ENCODE peak calls at places on chromosomes 2 and 18, in seven cellular contexts. M is Peyer's patch, C is spleen, B is GM12878, G is hepatocyte, V is tibial nerve, X is thoracic aorta. D is an unnamed sample. For H3K4me1, H3K9me3 and H3K36me3, the result is how much of the 10 kb centered on the place peaks cover.

GRCh38 chr18:2515908-2516625 is 55.2 kb downstream of the METTL4 start:
- DNase-seq in M (no peak), C (no peak), B (no peak), G (peak), V (no peak), X (peak), D (no peak)

GRCh38 chr2:64141711-64142405 is 2.4 kb downstream of the PELI1 start:
- DNase-seq in M (no peak), C (no peak), B (no peak), G (no peak), V (no peak), X (no peak), D (no peak)

GRCh38 chr2:58010599-58010998 is 36.0 kb upstream of the VRK2 start:
- DNase-seq in M (no peak), C (no peak), B (no peak), G (peak), V (no peak), X (no peak), D (no peak)

GRCh38 chr2:108316881-108317258 is 28.2 kb downstream of the SULT1C2 start:
- DNase-seq in M (no peak), C (no peak), B (no peak), G (no peak), V (no peak), X (no peak), D (no peak)

GRCh38 chr2:231688616-231689508 is 19.5 kb upstream of the PTMA start:
- DNase-seq in M (no peak), C (peak), B (no peak), G (no peak), V (no peak), X (no peak), D (peak)

GRCh38 chr2:147939313-147939712 is 81.2 kb downstream of the ORC4 start:
- DNase-seq in M (no peak), C (no peak), B (no peak), G (no peak), V (no peak), X (no peak), D (no peak)

GRCh38 chr2:222289280-222290250 is 9.2 kb downstream of the PAX3 start:
- DNase-seq in M (no peak), C (no peak), B (no peak), G (no peak), V (no peak), X (no peak), D (no peak)

GRCh38 chr2:233535276-233535675 is 31.3 kb downstream of the USP40 start:
- DNase-seq in M (no peak), C (no peak), B (no peak), G (no peak), V (no peak), X (no peak), D (no peak)

GRCh38 chr2:104658840-104659591 is 194.9 kb upstream of the POU3F3 start:
- DNase-seq in M (no peak), C (no peak), B (no peak), G (no peak), V (no peak), X (no peak), D (no peak)

GRCh38 chr2:65130440-65131175 is 702 bp upstream of the RAB1A start:
- DNase-seq in M (no peak), C (no peak), B (peak), G (no peak), V (peak), X (peak), D (no peak)

GRCh38 chr2:72900191-72900825 is 13.1 kb downstream of the SPR start:
- DNase-seq in M (no peak), C (no peak), B (no peak), G (no peak), V (no peak), X (no peak), D (no peak)

GRCh38 chr2:72278046-72278445 is 130.4 kb upstream of the CYP26B1 start:
- DNase-seq in M (no peak), C (no peak), B (no peak), G (peak), V (no peak), X (no peak), D (no peak)

GRCh38 chr2:71283131-71283530 is 48.5 kb upstream of the ZNF638 start:
- DNase-seq in M (no peak), C (no peak), B (no peak), G (no peak), V (no peak), X (no peak), D (no peak)

GRCh38 chr2:56260415-56260814 is 76.6 kb downstream of the CCDC85A start:
- DNase-seq in M (no peak), C (no peak), B (no peak), G (no peak), V (no peak), X (no peak), D (no peak)

GRCh38 chr2:224359569-224359968 is 42.3 kb downstream of the FAM124B start:
- DNase-seq in M (no peak), C (no peak), B (no peak), G (no peak), V (no peak), X (no peak), D (no peak)

GRCh38 chr18:12233378-12233777 is 20.8 kb upstream of the CIDEA start:
- DNase-seq in M (no peak), C (no peak), B (no peak), G (peak), V (no peak), X (no peak), D (no peak)

GRCh38 chr2:161238559-161239415 is 69.4 kb upstream of the PSMD14 start:
- DNase-seq in M (peak), C (peak), B (no peak), G (peak), V (no peak), X (no peak), D (peak)

GRCh38 chr2:134762508-134762907 is 43.7 kb upstream of the TMEM163 start:
- DNase-seq in M (no peak), C (no peak), B (no peak), G (no peak), V (no peak), X (no peak), D (no peak)

GRCh38 chr2:121104721-121105141 is 180.3 kb downstream of the TFCP2L1 start:
- DNase-seq in M (no peak), C (peak), B (no peak), G (peak), V (no peak), X (no peak), D (no peak)

GRCh38 chr2:143058795-143059194 is 70.4 kb upstream of the ARHGAP15 start:
- DNase-seq in M (no peak), C (no peak), B (no peak), G (no peak), V (no peak), X (no peak), D (no peak)

GRCh38 chr2:177692828-177693269 is 300.3 kb downstream of the AGPS start:
- DNase-seq in M (no peak), C (no peak), B (no peak), G (peak), V (no peak), X (no peak), D (no peak)

GRCh38 chr2:85057236-85057635 is 76.0 kb upstream of the TCF7L1 start:
- DNase-seq in M (no peak), C (no peak), B (no peak), G (no peak), V (no peak), X (no peak), D (no peak)

GRCh38 chr2:191977754-191978153 is 130.9 kb upstream of the CAVIN2 start:
- DNase-seq in M (no peak), C (no peak), B (no peak), G (no peak), V (no peak), X (no peak), D (no peak)

GRCh38 chr18:39149211-39149806 is 1583.7 kb upstream of the CELF4 start:
- DNase-seq in M (no peak), C (no peak), B (no peak), G (no peak), V (no peak), X (no peak), D (no peak)

GRCh38 chr2:167756427-167756826 is 491.0 kb downstream of the STK39 start:
- DNase-seq in M (no peak), C (no peak), B (no peak), G (no peak), V (no peak), X (no peak), D (no peak)

GRCh38 chr18:40249390-40250080 is 1705.5 kb upstream of the PIK3C3 start:
- DNase-seq in M (no peak), C (no peak), B (no peak), G (peak), V (no peak), X (no peak), D (no peak)

GRCh38 chr18:9103488-9103887 is 989 bp downstream of the NDUFV2 start:
- DNase-seq in M (no peak), C (no peak), B (no peak), G (peak), V (no peak), X (no peak), D (no peak)

GRCh38 chr2:191959209-191959608 is 112.3 kb upstream of the CAVIN2 start:
- DNase-seq in M (no peak), C (no peak), B (no peak), G (no peak), V (no peak), X (no peak), D (no peak)

GRCh38 chr2:169365093-169365483 is 2.8 kb upstream of the LRP2 start:
- DNase-seq in M (no peak), C (no peak), B (no peak), G (no peak), V (no peak), X (no peak), D (no peak)

GRCh38 chr2:174465327-174465726 is 21.5 kb downstream of the GPR155 start:
- DNase-seq in M (no peak), C (no peak), B (no peak), G (peak), V (no peak), X (no peak), D (no peak)

GRCh38 chr2:163681765-163682164 is 54.0 kb downstream of the FIGN start:
- DNase-seq in M (no peak), C (no peak), B (no peak), G (no peak), V (peak), X (no peak), D (no peak)

GRCh38 chr2:229141626-229142025 is 129.5 kb downstream of the PID1 start:
- DNase-seq in M (no peak), C (no peak), B (no peak), G (no peak), V (no peak), X (no peak), D (no peak)

GRCh38 chr2:164903214-164903613 is 52.1 kb downstream of the SLC38A11 start:
- DNase-seq in M (no peak), C (no peak), B (no peak), G (no peak), V (no peak), X (no peak), D (no peak)

GRCh38 chr18:58105206-58105907 is 61.3 kb downstream of the NEDD4L start:
- DNase-seq in M (no peak), C (no peak), B (no peak), G (no peak), V (no peak), X (no peak), D (no peak)

GRCh38 chr2:163348843-163349395 is 386.9 kb downstream of the FIGN start:
- DNase-seq in M (peak), C (no peak), B (no peak), G (peak), V (peak), X (no peak), D (no peak)

GRCh38 chr2:130759906-130760753 is 4.8 kb downstream of the AMER3 start:
- DNase-seq in M (no peak), C (no peak), B (no peak), G (no peak), V (no peak), X (no peak), D (no peak)

GRCh38 chr2:40103590-40103989 is 324.5 kb upstream of the THUMPD2 start:
- DNase-seq in M (no peak), C (no peak), B (no peak), G (no peak), V (no peak), X (no peak), D (no peak)

GRCh38 chr2:40101076-40101688 is 322.1 kb upstream of the THUMPD2 start:
- DNase-seq in M (no peak), C (no peak), B (no peak), G (no peak), V (no peak), X (no peak), D (no peak)

GRCh38 chr2:40103163-40103562 is 324.1 kb upstream of the THUMPD2 start:
- DNase-seq in M (no peak), C (no peak), B (no peak), G (no peak), V (no peak), X (no peak), D (no peak)

GRCh38 chr2:40106061-40106460 is 327.0 kb upstream of the THUMPD2 start:
- DNase-seq in M (no peak), C (no peak), B (no peak), G (no peak), V (no peak), X (no peak), D (no peak)

DNA sequence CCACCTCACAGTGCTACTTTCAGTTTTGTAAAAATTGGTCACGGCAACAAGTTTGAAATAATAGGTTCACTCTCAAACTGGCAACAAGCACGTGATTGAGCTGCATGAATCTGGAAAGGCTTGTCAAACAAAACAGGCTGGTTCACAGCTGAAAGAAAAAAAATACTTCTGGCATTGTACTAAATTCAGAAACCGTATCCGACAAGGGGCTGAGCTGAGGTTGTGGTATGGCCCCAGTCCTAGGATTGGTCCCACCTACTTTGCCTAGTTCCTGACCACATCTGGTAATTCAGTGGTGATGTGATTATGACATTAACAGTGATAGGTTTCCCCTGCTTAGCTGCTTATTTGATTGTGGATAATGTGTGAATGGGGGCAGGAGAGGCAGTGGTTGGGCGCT is 326.5 kb upstream of the THUMPD2 start:
- DNase-seq in M (no peak), C (no peak), B (no peak), G (no peak), V (no peak), X (no peak), D (no peak)
- H3K4me1 ChIP-seq in M (under half), C (under half), B (under half), G (under half), V (under half), X (under half), D (under half)

GRCh38 chr2:112731479-112731878 is 10.7 kb downstream of the NT5DC4 start:
- DNase-seq in M (no peak), C (no peak), B (no peak), G (no peak), V (no peak), X (no peak), D (no peak)
- H3K9me3 ChIP-seq in M (under half), C (under half), B (under half), G (under half), V (under half), X (under half), D (under half)

DNA sequence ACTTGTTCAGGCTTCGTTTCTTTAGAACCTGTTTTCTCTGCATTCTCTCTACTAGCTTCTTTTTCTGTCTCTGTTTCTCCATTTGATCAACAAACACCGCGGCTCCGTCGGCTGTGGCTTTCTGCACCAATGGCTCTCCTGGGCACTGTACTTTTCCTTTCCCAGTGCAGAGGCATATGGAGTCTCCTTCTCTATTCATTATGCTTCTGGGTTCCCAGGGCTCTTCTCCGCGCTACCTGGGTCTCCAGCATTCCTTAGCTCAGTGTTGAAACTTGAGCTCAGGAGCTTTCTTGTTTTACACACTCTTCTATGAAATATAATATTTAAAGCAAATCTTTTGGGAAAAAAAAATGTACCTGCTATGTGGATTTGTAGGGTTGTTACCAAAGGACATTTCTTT is 196.6 kb upstream of the SOX11 start:
- DNase-seq in M (no peak), C (no peak), B (no peak), G (no peak), V (no peak), X (no peak), D (no peak)
- H3K36me3 ChIP-seq in M (under half), C (under half), B (under half), G (under half), V (under half), X (under half), D (under half)

GRCh38 chr2:42059261-42059898 is 11.6 kb downstream of the PKDCC start:
- DNase-seq in M (no peak), C (peak), B (no peak), G (peak), V (no peak), X (no peak), D (no peak)
- H3K4me1 ChIP-seq in M (half or more), C (under half), B (under half), G (half or more), V (half or more), X (under half), D (half or more)

GRCh38 chr2:185947722-185948121 is 209.1 kb downstream of the FSIP2 start:
- DNase-seq in M (no peak), C (no peak), B (no peak), G (no peak), V (no peak), X (no peak), D (no peak)

GRCh38 chr2:185939858-185940257 is 201.3 kb downstream of the FSIP2 start:
- DNase-seq in M (no peak), C (no peak), B (no peak), G (no peak), V (no peak), X (no peak), D (no peak)

DNA sequence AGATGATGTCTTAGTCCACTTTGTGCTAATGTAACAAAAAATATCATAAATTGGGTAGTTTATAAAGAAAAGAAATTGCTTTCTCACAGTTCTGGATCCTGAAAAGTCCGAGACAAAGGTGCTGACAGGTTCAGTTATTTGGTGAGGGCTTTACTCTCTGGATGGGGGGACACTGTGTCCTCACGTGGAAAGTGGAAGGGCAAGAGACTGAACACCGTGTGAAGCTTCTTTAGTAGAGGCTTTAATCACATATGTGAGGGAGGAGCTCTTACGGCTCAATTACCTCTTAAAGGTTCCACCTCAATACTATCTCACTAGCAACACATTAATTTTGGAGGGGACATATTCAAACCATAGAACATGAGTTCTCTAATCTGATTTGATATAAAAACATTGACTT is 204.3 kb downstream of the FSIP2 start:
- DNase-seq in M (no peak), C (no peak), B (no peak), G (no peak), V (no peak), X (no peak), D (no peak)
- H3K9me3 ChIP-seq in M (under half), C (under half), B (under half), G (under half), V (under half), X (under half), D (under half)

DNA sequence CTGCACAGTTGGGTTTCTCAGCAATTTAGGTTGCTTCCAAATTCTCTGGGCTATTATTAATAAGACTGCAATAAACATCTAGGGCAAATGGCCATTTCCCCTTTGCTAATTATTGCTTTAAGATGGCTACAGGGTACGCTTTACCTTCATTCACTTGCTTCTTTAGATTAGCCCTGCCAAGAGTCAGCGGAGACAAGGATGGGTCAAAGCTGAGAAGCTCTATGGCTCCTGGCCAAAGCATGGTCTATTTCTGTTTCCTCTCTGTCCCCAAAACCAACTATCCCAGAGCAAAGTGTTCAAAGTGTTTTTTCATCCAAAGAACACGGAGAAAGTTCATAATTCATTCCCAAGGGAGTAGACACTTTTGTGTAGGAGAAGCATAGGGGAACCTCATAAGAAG is 75.2 kb upstream of the NFU1 start:
- DNase-seq in M (no peak), C (no peak), B (no peak), G (no peak), V (no peak), X (no peak), D (no peak)
- H3K36me3 ChIP-seq in M (under half), C (under half), B (under half), G (under half), V (under half), X (under half), D (under half)

GRCh38 chr2:9230881-9231280 is 24.3 kb downstream of the ASAP2 start:
- DNase-seq in M (no peak), C (no peak), B (no peak), G (no peak), V (no peak), X (no peak), D (no peak)
- H3K4me1 ChIP-seq in M (half or more), C (under half), B (under half), G (under half), V (half or more), X (half or more), D (under half)

GRCh38 chr2:105977212-105977611 is 216.9 kb downstream of the UXS1 start:
- DNase-seq in M (peak), C (no peak), B (no peak), G (no peak), V (no peak), X (no peak), D (no peak)
- H3K9me3 ChIP-seq in M (under half), C (under half), B (under half), G (under half), V (under half), X (under half), D (under half)